ENCODE peak calls at places on chromosomes 7 and 10, in seven cellular contexts. H is neural progenitor cell, G is left ventricle myocardium inferior, D is lower leg skin, I is esophagus squamous epithelium, F is ovary, C is RWPE2. W is an unnamed sample.

GRCh38 chr7:102991540-102992214 is 78.9 kb downstream of the LRRC17 start:
- DNase-seq in H (no peak), G (no peak), D (no peak), I (no peak), F (no peak), C (peak; percentile 75), W (peak; percentile 96)

GRCh38 chr7:158973440-158973839 is 117.1 kb downstream of the DYNC2I1 start:
- DNase-seq in H (peak; percentile 70), G (peak; percentile 45), D (no peak), I (no peak), F (peak; percentile 71), C (peak; percentile 53), W (no peak)

GRCh38 chr10:124650820-124651401 is 93.3 kb downstream of the FAM53B start:
- DNase-seq in H (no peak), G (no peak), D (no peak), I (no peak), F (no peak), C (no peak), W (no peak)

GRCh38 chr10:69644658-69645295 is 14.7 kb downstream of the FAM241B start:
- DNase-seq in H (peak; percentile 82), G (peak; percentile 40), D (peak; percentile 31), I (no peak), F (peak; percentile 75), C (peak; percentile 19), W (peak; percentile 49)

GRCh38 chr7:94632338-94633024 is 23.5 kb downstream of the SGCE start:
- DNase-seq in H (no peak), G (no peak), D (no peak), I (no peak), F (no peak), C (no peak), W (peak; percentile 92)

GRCh38 chr10:132884691-132885271 is 57.6 kb downstream of the CFAP46 start:
- DNase-seq in H (no peak), G (no peak), D (no peak), I (no peak), F (peak; percentile 17), C (peak; percentile 56), W (no peak)

GRCh38 chr7:158284121-158284520 is 303.5 kb downstream of the PTPRN2 start:
- DNase-seq in H (no peak), G (no peak), D (no peak), I (no peak), F (no peak), C (no peak), W (no peak)

GRCh38 chr7:50685445-50686070 is 97.1 kb downstream of the GRB10 start:
- DNase-seq in H (no peak), G (no peak), D (no peak), I (no peak), F (no peak), C (no peak), W (peak; percentile 36)

GRCh38 chr7:7265676-7266075 is 83.3 kb downstream of the C1GALT1 start:
- DNase-seq in H (no peak), G (no peak), D (no peak), I (no peak), F (no peak), C (no peak), W (no peak)

GRCh38 chr7:159227433-159227832 is 82.8 kb upstream of the VIPR2 start:
- DNase-seq in H (no peak), G (no peak), D (no peak), I (no peak), F (no peak), C (no peak), W (peak; percentile 17)

GRCh38 chr7:26293569-26294308 is 2.1 kb downstream of the SNX10 start:
- DNase-seq in H (no peak), G (no peak), D (no peak), I (no peak), F (no peak), C (no peak), W (no peak)

GRCh38 chr7:26291699-26292538 is at the start of gene SNX10:
- DNase-seq in H (peak; percentile 88), G (peak; percentile 32), D (no peak), I (no peak), F (peak; percentile 36), C (no peak), W (peak; percentile 39)

GRCh38 chr7:26295015-26295414 is 3.4 kb downstream of the SNX10 start:
- DNase-seq in H (no peak), G (no peak), D (no peak), I (no peak), F (no peak), C (no peak), W (no peak)

GRCh38 chr7:26291251-26291650 is 411 bp upstream of the SNX10 start:
- DNase-seq in H (no peak), G (no peak), D (no peak), I (no peak), F (no peak), C (no peak), W (no peak)

DNA sequence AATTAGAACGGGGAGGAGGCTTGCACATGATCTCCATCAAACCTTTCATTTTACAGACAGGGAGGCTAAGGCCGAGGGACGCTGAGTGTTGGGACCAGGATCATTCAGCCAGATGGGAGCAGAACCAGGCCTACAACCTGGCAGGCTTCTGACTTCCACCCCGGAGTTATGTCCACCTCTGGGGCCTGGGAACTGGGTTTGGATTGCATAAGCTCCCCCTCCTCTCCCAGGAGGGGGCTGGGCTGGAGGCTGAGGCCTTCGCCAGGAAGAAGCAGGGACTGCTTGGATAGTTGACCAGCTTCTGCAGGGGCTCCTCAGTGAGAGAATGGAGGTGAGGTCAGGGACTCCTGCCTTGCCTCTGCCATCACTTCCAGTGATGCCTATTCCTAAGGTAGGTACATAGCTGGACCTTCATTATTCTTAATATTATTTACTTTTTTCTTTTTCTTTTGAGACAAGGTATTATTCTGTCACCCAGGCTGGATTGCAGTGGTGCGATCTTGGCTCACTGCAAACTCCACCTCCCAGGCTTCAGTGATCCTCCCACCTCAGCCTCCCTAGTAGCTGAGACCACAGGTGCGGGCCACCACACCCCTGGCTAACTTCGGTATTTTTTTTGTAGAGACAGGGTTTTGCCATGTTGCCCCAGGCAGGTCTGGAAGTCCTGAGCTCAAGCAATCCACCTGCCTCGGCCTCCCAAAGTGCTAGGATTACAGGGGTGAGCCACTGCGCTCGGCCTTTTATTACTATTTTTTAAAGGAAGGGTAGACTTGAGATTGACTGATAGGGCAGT is 1.3 kb downstream of the SNX10 start:
- DNase-seq in H (peak; percentile 30), G (no peak), D (no peak), I (no peak), F (no peak), C (no peak), W (no peak)
- H3K4me3 ChIP-seq in H (peak overlapping the region; percentile 81), G (peak overlapping the region; percentile 69), D (no peak overlapping the region), I (peak overlapping the region; percentile 79), F (no peak overlapping the region), C (no peak overlapping the region), W (no peak overlapping the region)

GRCh38 chr7:146626912-146627311 is 510.3 kb downstream of the CNTNAP2 start:
- DNase-seq in H (no peak), G (no peak), D (no peak), I (no peak), F (no peak), C (no peak), W (no peak)
- TF ChIP-seq CTCF in H (no peak), G (no peak), D (no peak), I (no peak), F (no peak), C (no peak), W (no peak)

DNA sequence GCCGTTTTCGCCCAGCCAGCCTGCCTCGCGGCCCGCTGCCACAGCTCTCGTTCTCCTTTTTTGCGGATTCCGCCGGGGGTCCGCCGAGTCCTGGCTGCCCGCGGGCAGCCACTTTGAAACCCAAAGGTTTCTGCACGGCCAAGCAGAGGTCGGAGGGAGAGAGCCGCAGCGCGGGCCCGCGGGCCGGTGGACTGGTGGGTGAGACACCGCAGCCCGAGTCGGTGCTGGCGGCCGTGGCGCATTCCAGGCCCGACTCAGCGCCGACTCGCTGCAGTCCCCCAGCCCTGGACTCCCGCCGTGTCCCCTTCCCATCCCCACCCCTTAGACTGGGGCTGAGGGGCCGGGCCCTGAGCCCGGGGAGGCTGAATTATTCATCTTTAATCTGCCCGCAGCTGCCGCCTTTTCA is 2.4 kb downstream of the PAX2 start:
- DNase-seq in H (peak; percentile 80), G (no peak), D (no peak), I (no peak), F (no peak), C (no peak), W (no peak)
- H3K4me3 ChIP-seq in H (peak overlapping the region; percentile 22), G (peak overlapping the region; percentile 55), D (no peak overlapping the region), I (peak overlapping the region; percentile 48), F (no peak overlapping the region), C (no peak overlapping the region), W (no peak overlapping the region)

DNA sequence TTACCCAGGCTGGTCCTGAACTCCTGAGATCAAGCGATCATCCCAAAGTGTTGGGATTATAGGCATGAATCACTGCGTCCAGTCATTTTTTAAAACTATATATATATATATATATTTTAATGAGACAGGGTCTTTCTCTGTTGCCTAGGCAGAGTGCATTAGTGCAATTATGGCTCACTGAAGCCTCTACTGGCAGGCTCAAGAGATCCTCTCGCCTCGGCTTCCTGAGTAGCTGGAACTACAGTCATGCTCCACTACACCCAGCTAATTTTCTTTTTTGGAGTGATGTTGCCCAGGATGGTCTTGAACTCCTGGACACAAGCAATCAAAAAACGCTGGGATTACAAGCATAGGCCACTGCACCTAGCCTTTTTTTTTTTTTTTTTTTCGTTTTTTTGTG is 55.3 kb upstream of the KAT6B start:
- DNase-seq in H (no peak), G (no peak), D (no peak), I (no peak), F (no peak), C (no peak), W (no peak)
- TF ChIP-seq CTCF in H (no peak), G (no peak), D (no peak), I (no peak), F (no peak), C (no peak), W (no peak)

W was measured in bronchial epithelial cell.